ENCODE peak calls at places on chromosomes 1 and 21, in ten cellular contexts. One of them, this sample, is unnamed.

GRCh38 chr1:228933753-228934152 is 198.5 kb downstream of the RHOU start:
- DNase-seq in cardiac fibroblast: no peak
- DNase-seq in Panc1: no peak
- DNase-seq in vagina: no peak
- DNase-seq in body of pancreas: no peak
- DNase-seq in BJ: no peak
- DNase-seq in esophagus muscularis mucosa: no peak
- DNase-seq in mammary epithelial cell: no peak
- DNase-seq in tibial artery: no peak
- DNase-seq in CD8-positive, alpha-beta T cell: no peak
- DNase-seq in this sample: peak; percentile 36

GRCh38 chr21:30988706-30989105 is 49.6 kb downstream of the KRTAP19-8 start:
- DNase-seq in cardiac fibroblast: no peak
- DNase-seq in Panc1: no peak
- DNase-seq in vagina: no peak
- DNase-seq in body of pancreas: no peak
- DNase-seq in BJ: no peak
- DNase-seq in esophagus muscularis mucosa: no peak
- DNase-seq in mammary epithelial cell: no peak
- DNase-seq in tibial artery: no peak
- DNase-seq in CD8-positive, alpha-beta T cell: no peak
- DNase-seq in this sample: no peak

GRCh38 chr1:164830628-164831027 is 271.6 kb downstream of the PBX1 start:
- DNase-seq in cardiac fibroblast: no peak
- DNase-seq in Panc1: no peak
- DNase-seq in vagina: no peak
- DNase-seq in body of pancreas: no peak
- DNase-seq in BJ: no peak
- DNase-seq in esophagus muscularis mucosa: no peak
- DNase-seq in mammary epithelial cell: peak; percentile 25
- DNase-seq in tibial artery: no peak
- DNase-seq in CD8-positive, alpha-beta T cell: no peak
- DNase-seq in this sample: no peak

GRCh38 chr1:6330410-6330827 is 63.1 kb downstream of the ACOT7 start:
- DNase-seq in cardiac fibroblast: peak; percentile 57
- DNase-seq in Panc1: no peak
- DNase-seq in vagina: no peak
- DNase-seq in body of pancreas: no peak
- DNase-seq in BJ: peak; percentile 62
- DNase-seq in esophagus muscularis mucosa: no peak
- DNase-seq in mammary epithelial cell: no peak
- DNase-seq in tibial artery: no peak
- DNase-seq in CD8-positive, alpha-beta T cell: no peak
- DNase-seq in this sample: no peak

GRCh38 chr21:32929633-32930038 is 96.1 kb upstream of the OLIG2 start:
- DNase-seq in cardiac fibroblast: no peak
- DNase-seq in Panc1: no peak
- DNase-seq in vagina: no peak
- DNase-seq in body of pancreas: no peak
- DNase-seq in BJ: no peak
- DNase-seq in esophagus muscularis mucosa: no peak
- DNase-seq in mammary epithelial cell: no peak
- DNase-seq in tibial artery: no peak
- DNase-seq in CD8-positive, alpha-beta T cell: no peak
- DNase-seq in this sample: no peak

GRCh38 chr21:16522512-16522911 is 792.7 kb downstream of the USP25 start:
- DNase-seq in cardiac fibroblast: peak; percentile 34
- DNase-seq in Panc1: no peak
- DNase-seq in vagina: no peak
- DNase-seq in body of pancreas: no peak
- DNase-seq in BJ: peak; percentile 31
- DNase-seq in esophagus muscularis mucosa: no peak
- DNase-seq in mammary epithelial cell: no peak
- DNase-seq in tibial artery: no peak
- DNase-seq in CD8-positive, alpha-beta T cell: no peak
- DNase-seq in this sample: no peak

GRCh38 chr1:2864203-2864905 is 62.9 kb upstream of the TTC34 start:
- DNase-seq in cardiac fibroblast: no peak
- DNase-seq in Panc1: no peak
- DNase-seq in vagina: no peak
- DNase-seq in body of pancreas: no peak
- DNase-seq in BJ: no peak
- DNase-seq in esophagus muscularis mucosa: no peak
- DNase-seq in mammary epithelial cell: no peak
- DNase-seq in tibial artery: no peak
- DNase-seq in CD8-positive, alpha-beta T cell: no peak
- DNase-seq in this sample: no peak

GRCh38 chr1:13627128-13627527 is 43.5 kb downstream of the PDPN start:
- DNase-seq in cardiac fibroblast: no peak
- DNase-seq in Panc1: no peak
- DNase-seq in vagina: no peak
- DNase-seq in body of pancreas: no peak
- DNase-seq in BJ: no peak
- DNase-seq in esophagus muscularis mucosa: no peak
- DNase-seq in mammary epithelial cell: no peak
- DNase-seq in tibial artery: no peak
- DNase-seq in CD8-positive, alpha-beta T cell: no peak
- DNase-seq in this sample: no peak

GRCh38 chr1:9478021-9478420 is 61.2 kb upstream of the SLC25A33 start:
- DNase-seq in cardiac fibroblast: no peak
- DNase-seq in Panc1: no peak
- DNase-seq in vagina: no peak
- DNase-seq in body of pancreas: no peak
- DNase-seq in BJ: no peak
- DNase-seq in esophagus muscularis mucosa: no peak
- DNase-seq in mammary epithelial cell: no peak
- DNase-seq in tibial artery: no peak
- DNase-seq in CD8-positive, alpha-beta T cell: no peak
- DNase-seq in this sample: no peak

GRCh38 chr1:234206651-234207284 is 166.5 kb upstream of the COA6 start:
- DNase-seq in cardiac fibroblast: peak; percentile 58
- DNase-seq in Panc1: peak; percentile 80
- DNase-seq in vagina: no peak
- DNase-seq in body of pancreas: no peak
- DNase-seq in BJ: peak; percentile 41
- DNase-seq in esophagus muscularis mucosa: peak; percentile 90
- DNase-seq in mammary epithelial cell: peak; percentile 91
- DNase-seq in tibial artery: no peak
- DNase-seq in CD8-positive, alpha-beta T cell: no peak
- DNase-seq in this sample: no peak

GRCh38 chr1:115706774-115707425 is 61.6 kb downstream of the CASQ2 start:
- DNase-seq in cardiac fibroblast: peak; percentile 70
- DNase-seq in Panc1: no peak
- DNase-seq in vagina: no peak
- DNase-seq in body of pancreas: no peak
- DNase-seq in BJ: no peak
- DNase-seq in esophagus muscularis mucosa: no peak
- DNase-seq in mammary epithelial cell: peak; percentile 30
- DNase-seq in tibial artery: no peak
- DNase-seq in CD8-positive, alpha-beta T cell: no peak
- DNase-seq in this sample: no peak

GRCh38 chr1:232655041-232655745 is 25.3 kb upstream of the SIPA1L2 start:
- DNase-seq in cardiac fibroblast: no peak
- DNase-seq in Panc1: no peak
- DNase-seq in vagina: no peak
- DNase-seq in body of pancreas: no peak
- DNase-seq in BJ: no peak
- DNase-seq in esophagus muscularis mucosa: no peak
- DNase-seq in mammary epithelial cell: peak; percentile 37
- DNase-seq in tibial artery: no peak
- DNase-seq in CD8-positive, alpha-beta T cell: no peak
- DNase-seq in this sample: no peak

GRCh38 chr21:41664881-41665765 is 101.7 kb downstream of the RIPK4 start:
- DNase-seq in cardiac fibroblast: peak; percentile 90
- DNase-seq in Panc1: no peak
- DNase-seq in vagina: no peak
- DNase-seq in body of pancreas: peak; percentile 5
- DNase-seq in BJ: peak; percentile 65
- DNase-seq in esophagus muscularis mucosa: no peak
- DNase-seq in mammary epithelial cell: no peak
- DNase-seq in tibial artery: peak; percentile 82
- DNase-seq in CD8-positive, alpha-beta T cell: no peak
- DNase-seq in this sample: peak; percentile 57

GRCh38 chr1:202014915-202015676 is 4.7 kb downstream of the ELF3 start:
- DNase-seq in cardiac fibroblast: no peak
- DNase-seq in Panc1: no peak
- DNase-seq in vagina: no peak
- DNase-seq in body of pancreas: peak; percentile 57
- DNase-seq in BJ: no peak
- DNase-seq in esophagus muscularis mucosa: no peak
- DNase-seq in mammary epithelial cell: peak; percentile 73
- DNase-seq in tibial artery: no peak
- DNase-seq in CD8-positive, alpha-beta T cell: no peak
- DNase-seq in this sample: no peak

GRCh38 chr1:29503441-29503840 is 267.1 kb downstream of the PTPRU start:
- DNase-seq in cardiac fibroblast: no peak
- DNase-seq in Panc1: no peak
- DNase-seq in vagina: peak; percentile 88
- DNase-seq in body of pancreas: no peak
- DNase-seq in BJ: no peak
- DNase-seq in esophagus muscularis mucosa: no peak
- DNase-seq in mammary epithelial cell: no peak
- DNase-seq in tibial artery: no peak
- DNase-seq in CD8-positive, alpha-beta T cell: no peak
- DNase-seq in this sample: peak; percentile 34

GRCh38 chr1:29506678-29507225 is 270.4 kb downstream of the PTPRU start:
- DNase-seq in cardiac fibroblast: no peak
- DNase-seq in Panc1: no peak
- DNase-seq in vagina: peak; percentile 79
- DNase-seq in body of pancreas: no peak
- DNase-seq in BJ: no peak
- DNase-seq in esophagus muscularis mucosa: no peak
- DNase-seq in mammary epithelial cell: peak; percentile 26
- DNase-seq in tibial artery: no peak
- DNase-seq in CD8-positive, alpha-beta T cell: no peak
- DNase-seq in this sample: no peak

GRCh38 chr1:29505537-29506220 is 269.4 kb downstream of the PTPRU start:
- DNase-seq in cardiac fibroblast: no peak
- DNase-seq in Panc1: no peak
- DNase-seq in vagina: peak; percentile 84
- DNase-seq in body of pancreas: no peak
- DNase-seq in BJ: no peak
- DNase-seq in esophagus muscularis mucosa: no peak
- DNase-seq in mammary epithelial cell: no peak
- DNase-seq in tibial artery: no peak
- DNase-seq in CD8-positive, alpha-beta T cell: no peak
- DNase-seq in this sample: peak; percentile 68

GRCh38 chr1:29504266-29504665 is 267.9 kb downstream of the PTPRU start:
- DNase-seq in cardiac fibroblast: no peak
- DNase-seq in Panc1: no peak
- DNase-seq in vagina: peak; percentile 55
- DNase-seq in body of pancreas: no peak
- DNase-seq in BJ: no peak
- DNase-seq in esophagus muscularis mucosa: no peak
- DNase-seq in mammary epithelial cell: no peak
- DNase-seq in tibial artery: no peak
- DNase-seq in CD8-positive, alpha-beta T cell: no peak
- DNase-seq in this sample: peak; percentile 66

DNA sequence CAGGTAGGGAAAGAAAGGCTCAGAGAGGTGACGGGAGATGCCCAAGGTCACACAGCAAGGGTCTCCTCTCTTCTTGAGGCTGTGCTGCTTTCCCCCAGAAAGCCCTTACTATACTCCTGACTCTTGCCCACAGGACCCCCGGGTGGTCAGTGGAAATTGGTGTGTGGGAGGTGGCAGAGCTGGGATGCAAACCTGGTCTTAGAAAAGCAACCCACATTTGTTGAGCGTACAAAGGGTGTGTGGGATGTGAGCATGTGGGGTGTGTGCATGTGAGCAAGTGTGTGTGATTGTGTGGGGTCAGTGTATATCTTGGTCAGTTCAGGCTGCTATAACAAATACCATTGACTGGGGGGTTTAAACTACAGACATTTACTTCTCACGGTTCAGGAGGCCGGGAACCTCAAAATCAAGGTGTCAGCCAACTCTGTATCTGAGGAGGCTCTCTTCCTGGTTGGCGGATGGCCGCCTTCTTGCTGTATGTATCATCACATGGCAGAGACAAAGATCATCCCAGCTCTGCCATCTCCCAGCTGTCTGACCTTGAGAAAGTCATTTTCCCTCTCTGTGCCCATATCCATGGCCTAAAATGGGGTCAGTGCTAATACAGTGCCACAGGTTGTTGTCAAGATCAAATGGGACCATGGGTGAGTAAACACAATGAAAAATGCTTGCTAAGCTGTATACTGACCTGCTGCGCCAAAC is 268.5 kb downstream of the PTPRU start:
- DNase-seq in cardiac fibroblast: no peak
- DNase-seq in Panc1: no peak
- DNase-seq in vagina: peak; percentile 70
- DNase-seq in body of pancreas: no peak
- DNase-seq in BJ: no peak
- DNase-seq in esophagus muscularis mucosa: no peak
- DNase-seq in mammary epithelial cell: no peak
- DNase-seq in tibial artery: no peak
- DNase-seq in CD8-positive, alpha-beta T cell: no peak
- DNase-seq in this sample: no peak
- TF ChIP-seq CTCF in cardiac fibroblast: no peak
- TF ChIP-seq CTCF in Panc1: no peak
- TF ChIP-seq CTCF in vagina: no peak
- TF ChIP-seq CTCF in body of pancreas: no peak
- TF ChIP-seq CTCF in BJ: no peak
- TF ChIP-seq CTCF in esophagus muscularis mucosa: no peak
- TF ChIP-seq CTCF in mammary epithelial cell: no peak
- TF ChIP-seq CTCF in tibial artery: no peak
- TF ChIP-seq CTCF in CD8-positive, alpha-beta T cell: no peak
- TF ChIP-seq CTCF in this sample: no peak

GRCh38 chr1:1067284-1068076 is 6.6 kb downstream of the RNF223 start:
- DNase-seq in cardiac fibroblast: no peak
- DNase-seq in Panc1: no peak
- DNase-seq in vagina: no peak
- DNase-seq in body of pancreas: peak; percentile 59
- DNase-seq in BJ: no peak
- DNase-seq in esophagus muscularis mucosa: no peak
- DNase-seq in mammary epithelial cell: no peak
- DNase-seq in tibial artery: no peak
- DNase-seq in CD8-positive, alpha-beta T cell: no peak
- DNase-seq in this sample: no peak
- H3K4me3 ChIP-seq in cardiac fibroblast: no peak overlapping the region
- H3K4me3 ChIP-seq in Panc1: no peak overlapping the region
- H3K4me3 ChIP-seq in vagina: no peak overlapping the region
- H3K4me3 ChIP-seq in body of pancreas: no peak overlapping the region
- H3K4me3 ChIP-seq in BJ: no peak overlapping the region
- H3K4me3 ChIP-seq in esophagus muscularis mucosa: no peak overlapping the region
- H3K4me3 ChIP-seq in mammary epithelial cell: no peak overlapping the region
- H3K4me3 ChIP-seq in tibial artery: no peak overlapping the region
- H3K4me3 ChIP-seq in CD8-positive, alpha-beta T cell: no peak overlapping the region
- H3K4me3 ChIP-seq in this sample: no peak overlapping the region

GRCh38 chr1:50438945-50439344 is 15.7 kb upstream of the DMRTA2 start:
- DNase-seq in cardiac fibroblast: no peak
- DNase-seq in Panc1: no peak
- DNase-seq in vagina: no peak
- DNase-seq in body of pancreas: no peak
- DNase-seq in BJ: no peak
- DNase-seq in esophagus muscularis mucosa: no peak
- DNase-seq in mammary epithelial cell: no peak
- DNase-seq in tibial artery: no peak
- DNase-seq in CD8-positive, alpha-beta T cell: no peak
- DNase-seq in this sample: no peak
- TF ChIP-seq CTCF in cardiac fibroblast: peak; percentile 4
- TF ChIP-seq CTCF in Panc1: peak; percentile 8
- TF ChIP-seq CTCF in vagina: no peak
- TF ChIP-seq CTCF in body of pancreas: no peak
- TF ChIP-seq CTCF in BJ: no peak
- TF ChIP-seq CTCF in esophagus muscularis mucosa: no peak
- TF ChIP-seq CTCF in mammary epithelial cell: peak; percentile 23
- TF ChIP-seq CTCF in tibial artery: no peak
- TF ChIP-seq CTCF in CD8-positive, alpha-beta T cell: no peak
- TF ChIP-seq CTCF in this sample: no peak

GRCh38 chr1:78009276-78009675 is 4.5 kb downstream of the DNAJB4 start:
- DNase-seq in cardiac fibroblast: no peak
- DNase-seq in Panc1: no peak
- DNase-seq in vagina: no peak
- DNase-seq in body of pancreas: no peak
- DNase-seq in BJ: no peak
- DNase-seq in esophagus muscularis mucosa: no peak
- DNase-seq in mammary epithelial cell: no peak
- DNase-seq in tibial artery: no peak
- DNase-seq in CD8-positive, alpha-beta T cell: no peak
- DNase-seq in this sample: no peak
- H3K4me3 ChIP-seq in cardiac fibroblast: peak overlapping the region; percentile 21
- H3K4me3 ChIP-seq in Panc1: no peak overlapping the region
- H3K4me3 ChIP-seq in vagina: no peak overlapping the region
- H3K4me3 ChIP-seq in body of pancreas: peak overlapping the region; percentile 12
- H3K4me3 ChIP-seq in BJ: peak overlapping the region; percentile 8
- H3K4me3 ChIP-seq in esophagus muscularis mucosa: peak overlapping the region; percentile 67
- H3K4me3 ChIP-seq in mammary epithelial cell: no peak overlapping the region
- H3K4me3 ChIP-seq in tibial artery: peak overlapping the region; percentile 78
- H3K4me3 ChIP-seq in CD8-positive, alpha-beta T cell: no peak overlapping the region
- H3K4me3 ChIP-seq in this sample: no peak overlapping the region